ENCODE peak calls at places on chromosomes 1 and 21, in six cellular contexts. B is CD8-positive, alpha-beta T cell; Y is mammary epithelial cell; Z is foreskin fibroblast; D is left ventricle myocardium inferior; X is breast epithelium. N is an unnamed sample.

GRCh38 chr1:188237573-188238353 is 1409.0 kb downstream of the PLA2G4A start:
- DNase-seq in B (no peak), Y (peak), Z (peak), D (no peak), X (no peak), N (peak)

GRCh38 chr1:185568155-185569123 is 165.8 kb upstream of the HMCN1 start:
- DNase-seq in B (no peak), Y (peak), Z (peak), D (no peak), X (no peak), N (no peak)

GRCh38 chr1:117851687-117852086 is 77.7 kb downstream of the GDAP2 start:
- DNase-seq in B (no peak), Y (no peak), Z (no peak), D (no peak), X (no peak), N (no peak)

GRCh38 chr1:29501227-29501976 is 265.1 kb downstream of the PTPRU start:
- DNase-seq in B (no peak), Y (no peak), Z (no peak), D (no peak), X (no peak), N (no peak)

GRCh38 chr1:3064296-3064850 is 4.6 kb upstream of the PRDM16 start:
- DNase-seq in B (no peak), Y (no peak), Z (no peak), D (no peak), X (peak), N (no peak)

GRCh38 chr1:160993544-160993943 is 27.4 kb downstream of the F11R start:
- DNase-seq in B (no peak), Y (peak), Z (peak), D (no peak), X (no peak), N (peak)

GRCh38 chr1:3772715-3773571 is at the start of gene SMIM1:
- DNase-seq in B (no peak), Y (no peak), Z (no peak), D (no peak), X (no peak), N (no peak)

GRCh38 chr21:29072873-29073221 is 601 bp downstream of the CCT8 start:
- DNase-seq in B (no peak), Y (no peak), Z (peak), D (no peak), X (no peak), N (peak)

GRCh38 chr1:30615076-30615795 is 108.1 kb downstream of the MATN1 start:
- DNase-seq in B (no peak), Y (no peak), Z (no peak), D (no peak), X (no peak), N (no peak)

GRCh38 chr1:243745361-243745760 is 104.7 kb downstream of the AKT3 start:
- DNase-seq in B (no peak), Y (peak), Z (peak), D (no peak), X (no peak), N (peak)

GRCh38 chr1:14804626-14805025 is 206.1 kb downstream of the KAZN start:
- DNase-seq in B (no peak), Y (no peak), Z (no peak), D (no peak), X (no peak), N (no peak)

GRCh38 chr1:109668123-109668800 is 405 bp downstream of the GSTM2 start:
- DNase-seq in B (no peak), Y (no peak), Z (peak), D (no peak), X (no peak), N (no peak)

GRCh38 chr1:228392111-228392936 is 14.3 kb downstream of the TRIM11 start:
- DNase-seq in B (no peak), Y (no peak), Z (peak), D (no peak), X (no peak), N (no peak)

GRCh38 chr1:22889213-22889827 is 83.3 kb downstream of the LACTBL1 start:
- DNase-seq in B (no peak), Y (no peak), Z (peak), D (no peak), X (no peak), N (peak)

GRCh38 chr1:75430526-75430925 is 180.4 kb downstream of the SLC44A5 start:
- DNase-seq in B (no peak), Y (no peak), Z (no peak), D (no peak), X (no peak), N (no peak)

GRCh38 chr1:160219062-160219929 is 14.1 kb downstream of the PEA15 start:
- DNase-seq in B (no peak), Y (peak), Z (peak), D (peak), X (peak), N (peak)

GRCh38 chr1:169027607-169028320 is 78.7 kb upstream of the ATP1B1 start:
- DNase-seq in B (no peak), Y (no peak), Z (no peak), D (no peak), X (no peak), N (no peak)

GRCh38 chr21:42038826-42039425 is 28.8 kb upstream of the ZBTB21 start:
- DNase-seq in B (no peak), Y (no peak), Z (peak), D (no peak), X (no peak), N (peak)

GRCh38 chr1:205664399-205665108 is 15.8 kb downstream of the SLC45A3 start:
- DNase-seq in B (no peak), Y (peak), Z (no peak), D (no peak), X (no peak), N (no peak)

GRCh38 chr1:9615316-9616063 is 26.8 kb downstream of the TMEM201 start:
- DNase-seq in B (peak), Y (peak), Z (peak), D (no peak), X (no peak), N (peak)

GRCh38 chr1:96116707-96117106 is 604.9 kb upstream of the PTBP2 start:
- DNase-seq in B (no peak), Y (no peak), Z (peak), D (no peak), X (no peak), N (no peak)

GRCh38 chr1:49765034-49765433 is 258.7 kb downstream of the AGBL4 start:
- DNase-seq in B (no peak), Y (no peak), Z (no peak), D (no peak), X (no peak), N (no peak)

GRCh38 chr21:17454315-17455027 is 58.4 kb upstream of the CXADR start:
- DNase-seq in B (no peak), Y (peak), Z (peak), D (peak), X (no peak), N (peak)

GRCh38 chr21:42187976-42188653 is 30.8 kb upstream of the ABCG1 start:
- DNase-seq in B (peak), Y (peak), Z (no peak), D (no peak), X (no peak), N (peak)

GRCh38 chr1:223771814-223772770 is 59.8 kb downstream of the CAPN2 start:
- DNase-seq in B (no peak), Y (peak), Z (peak), D (peak), X (no peak), N (peak)

GRCh38 chr21:29277442-29277841 is 21.3 kb upstream of the BACH1 start:
- DNase-seq in B (no peak), Y (no peak), Z (no peak), D (no peak), X (no peak), N (no peak)

GRCh38 chr1:155652951-155653350 is 35.6 kb downstream of the YY1AP1 start:
- DNase-seq in B (no peak), Y (no peak), Z (no peak), D (no peak), X (no peak), N (no peak)

GRCh38 chr21:45383615-45384201 is 21.3 kb upstream of the COL18A1 start:
- DNase-seq in B (no peak), Y (no peak), Z (no peak), D (peak), X (no peak), N (no peak)

GRCh38 chr1:95179205-95180001 is 54.6 kb upstream of the RWDD3 start:
- DNase-seq in B (no peak), Y (no peak), Z (no peak), D (no peak), X (no peak), N (no peak)

GRCh38 chr1:74485622-74486021 is 26.8 kb downstream of the LRRC53 start:
- DNase-seq in B (no peak), Y (no peak), Z (no peak), D (no peak), X (no peak), N (peak)

GRCh38 chr1:42961560-42962091 is 3.0 kb upstream of the SLC2A1 start:
- DNase-seq in B (no peak), Y (no peak), Z (no peak), D (no peak), X (no peak), N (no peak)

GRCh38 chr1:42962641-42963377 is 4.1 kb upstream of the SLC2A1 start:
- DNase-seq in B (no peak), Y (peak), Z (peak), D (peak), X (no peak), N (peak)

GRCh38 chr1:42965339-42965738 is 6.7 kb upstream of the SLC2A1 start:
- DNase-seq in B (no peak), Y (no peak), Z (no peak), D (no peak), X (no peak), N (no peak)

GRCh38 chr1:42964032-42964812 is 5.6 kb upstream of the SLC2A1 start:
- DNase-seq in B (no peak), Y (no peak), Z (no peak), D (no peak), X (no peak), N (no peak)

GRCh38 chr1:42963378-42964005 is 4.8 kb upstream of the SLC2A1 start:
- DNase-seq in B (peak), Y (peak), Z (peak), D (no peak), X (no peak), N (peak)
- H3K4me3 ChIP-seq in B (no peak), Y (no peak), Z (no peak), D (no peak), X (no peak), N (no peak)

DNA sequence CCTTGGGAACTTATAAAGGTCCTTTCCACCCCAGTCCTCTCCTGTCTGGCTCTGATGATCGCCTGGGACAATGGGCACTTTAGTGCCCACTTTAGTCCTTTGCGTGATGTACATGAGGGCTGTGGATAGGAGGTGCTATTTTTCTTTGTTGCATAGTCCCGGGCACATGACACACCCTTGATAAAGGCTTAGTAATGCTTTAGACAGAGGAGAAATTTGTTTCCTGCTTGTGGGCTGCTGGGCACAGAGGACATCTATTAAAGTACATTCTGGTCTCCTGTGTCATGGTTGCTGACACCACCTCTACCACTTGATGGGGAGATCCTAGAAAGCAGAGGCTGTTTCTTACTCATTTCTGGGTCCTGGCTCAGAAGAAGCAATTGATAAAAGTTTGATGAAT is 5.4 kb upstream of the KNCN start:
- DNase-seq in B (no peak), Y (peak), Z (peak), D (no peak), X (no peak), N (peak)
- TF ChIP-seq CTCF in B (no peak), Y (no peak), Z (no peak), D (no peak), X (no peak), N (peak)

GRCh38 chr21:34667761-34668160 is 1.0 kb upstream of the CLIC6 start:
- DNase-seq in B (no peak), Y (no peak), Z (no peak), D (no peak), X (no peak), N (no peak)

GRCh38 chr21:34669149-34669879 is 520 bp downstream of the CLIC6 start:
- DNase-seq in B (peak), Y (no peak), Z (peak), D (no peak), X (no peak), N (no peak)

GRCh38 chr21:34670962-34671348 is 2.2 kb downstream of the CLIC6 start:
- DNase-seq in B (no peak), Y (no peak), Z (no peak), D (no peak), X (no peak), N (no peak)

GRCh38 chr21:34670220-34670961 is 1.6 kb downstream of the CLIC6 start:
- DNase-seq in B (no peak), Y (peak), Z (peak), D (no peak), X (no peak), N (peak)

DNA sequence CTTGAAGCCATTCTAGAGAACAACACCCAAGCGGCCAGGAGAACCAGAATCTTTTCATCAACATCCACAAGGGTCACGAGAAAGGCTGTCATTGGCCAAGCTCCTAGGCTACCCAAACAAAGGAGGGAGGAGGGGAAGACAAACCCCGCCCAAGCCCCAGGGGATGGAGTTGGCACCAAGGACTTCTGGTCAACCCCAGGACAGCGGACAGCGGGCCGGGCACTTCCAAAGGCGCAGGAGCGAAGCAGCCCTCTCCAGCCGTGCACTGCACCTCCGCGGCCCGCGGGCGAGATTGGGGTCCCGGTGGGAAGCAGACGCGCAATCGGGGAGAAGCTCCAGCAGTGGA is at the start of gene CLIC6:
- DNase-seq in B (no peak), Y (no peak), Z (no peak), D (peak), X (peak), N (no peak)
- H3K4me3 ChIP-seq in B (peak), Y (no peak), Z (no peak), D (peak), X (peak), N (no peak)

GRCh38 chr1:184146202-184146601 is 94.7 kb downstream of the TSEN15 start:
- DNase-seq in B (no peak), Y (no peak), Z (no peak), D (no peak), X (no peak), N (no peak)

GRCh38 chr1:184141481-184141880 is 90.0 kb downstream of the TSEN15 start:
- DNase-seq in B (no peak), Y (no peak), Z (no peak), D (no peak), X (no peak), N (no peak)

GRCh38 chr1:184145083-184145482 is 93.6 kb downstream of the TSEN15 start:
- DNase-seq in B (no peak), Y (no peak), Z (no peak), D (no peak), X (no peak), N (no peak)

DNA sequence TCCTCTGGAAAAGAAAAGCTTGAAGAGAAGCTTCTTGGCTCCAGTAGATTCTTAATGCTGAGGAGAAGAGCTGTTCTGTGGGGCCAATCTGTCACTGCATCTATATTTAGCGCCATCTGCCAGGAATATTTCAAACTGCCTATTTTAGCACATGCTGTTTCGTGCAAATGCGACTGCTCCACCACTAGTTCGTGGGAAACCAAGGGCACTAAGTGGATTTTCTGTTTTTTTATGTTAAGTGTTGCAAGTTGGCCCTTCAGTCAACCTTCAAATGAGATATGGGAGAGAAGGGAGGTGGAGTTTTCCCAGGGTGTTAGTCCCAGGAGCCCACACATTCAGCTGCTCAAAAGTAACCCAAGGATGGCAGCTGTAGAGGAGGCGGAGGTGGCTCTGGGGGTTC is 91.9 kb downstream of the TSEN15 start:
- DNase-seq in B (no peak), Y (no peak), Z (peak), D (no peak), X (no peak), N (peak)
- TF ChIP-seq CTCF in B (no peak), Y (no peak), Z (peak), D (peak), X (no peak), N (no peak)

N was measured in fibroblast of mammary gland.